ENCODE peak calls at places on chromosomes 4 and X, in six cellular contexts. G is Caco-2, S is Peyer's patch, E is transverse colon, Q is AG04450, Y is GM23338. D is an unnamed sample.
A peak's percentile ranks its signal among the peaks of the same experiment; 100 is the strongest.

GRCh38 chr4:108787106-108787505 is 24.3 kb upstream of the ETNPPL start:
- DNase-seq in G (no peak), S (no peak), E (no peak), Q (no peak), Y (no peak), D (no peak)

GRCh38 chr4:82268050-82268825 is 105.6 kb downstream of the HNRNPD start:
- DNase-seq in G (peak; percentile 50), S (peak; percentile 34), E (peak; percentile 49), Q (peak; percentile 13), Y (peak; percentile 87), D (peak; percentile 46)

GRCh38 chrX:68693481-68694410 is 46.3 kb downstream of the STARD8 start:
- DNase-seq in G (no peak), S (peak; percentile 25), E (peak; percentile 69), Q (no peak), Y (peak; percentile 85), D (no peak)

GRCh38 chr4:88971536-88971935 is 85.4 kb downstream of the FAM13A start:
- DNase-seq in G (no peak), S (no peak), E (no peak), Q (no peak), Y (no peak), D (no peak)

GRCh38 chr4:104732766-104733165 is 238.1 kb upstream of the CXXC4 start:
- DNase-seq in G (no peak), S (no peak), E (no peak), Q (no peak), Y (no peak), D (no peak)

GRCh38 chr4:21768349-21769310 is 179.9 kb downstream of the KCNIP4 start:
- DNase-seq in G (peak; percentile 34), S (no peak), E (no peak), Q (no peak), Y (peak; percentile 79), D (peak; percentile 4)

GRCh38 chrX:26958261-26958660 is 504.9 kb downstream of the PPP4R3C start:
- DNase-seq in G (no peak), S (no peak), E (no peak), Q (no peak), Y (no peak), D (no peak)

GRCh38 chr4:8760561-8760960 is 111.1 kb downstream of the HMX1 start:
- DNase-seq in G (no peak), S (no peak), E (no peak), Q (no peak), Y (no peak), D (no peak)

GRCh38 chrX:66049056-66049455 is 9.2 kb upstream of the VSIG4 start:
- DNase-seq in G (no peak), S (no peak), E (no peak), Q (no peak), Y (no peak), D (no peak)

GRCh38 chr4:82422616-82423015 is 7.6 kb downstream of the HNRNPDL start:
- DNase-seq in G (no peak), S (no peak), E (no peak), Q (no peak), Y (no peak), D (no peak)

GRCh38 chrX:20361890-20362262 is 95.2 kb upstream of the RPS6KA3 start:
- DNase-seq in G (peak; percentile 55), S (no peak), E (no peak), Q (no peak), Y (no peak), D (no peak)

GRCh38 chr4:106914223-106914622 is 121.9 kb downstream of the DKK2 start:
- DNase-seq in G (no peak), S (no peak), E (no peak), Q (no peak), Y (no peak), D (no peak)

GRCh38 chr4:163263601-163264000 is 68.8 kb downstream of the NPY1R start:
- DNase-seq in G (no peak), S (no peak), E (no peak), Q (no peak), Y (peak; percentile 20), D (no peak)

GRCh38 chr4:175776217-175776616 is 35.8 kb downstream of the GPM6A start:
- DNase-seq in G (no peak), S (no peak), E (no peak), Q (no peak), Y (peak; percentile 71), D (no peak)

GRCh38 chrX:130091976-130092522 is 18.2 kb downstream of the ELF4 start:
- DNase-seq in G (no peak), S (peak; percentile 90), E (peak; percentile 83), Q (no peak), Y (peak; percentile 30), D (peak; percentile 46)

GRCh38 chrX:68936608-68937007 is 107.8 kb downstream of the EFNB1 start:
- DNase-seq in G (no peak), S (no peak), E (peak; percentile 6), Q (peak; percentile 51), Y (no peak), D (no peak)

GRCh38 chr4:74623041-74623440 is 171.3 kb downstream of the BTC start:
- DNase-seq in G (peak; percentile 65), S (no peak), E (peak; percentile 16), Q (no peak), Y (peak; percentile 69), D (peak; percentile 47)

GRCh38 chr4:89226665-89227572 is 80.7 kb downstream of the GPRIN3 start:
- DNase-seq in G (peak; percentile 78), S (peak; percentile 63), E (peak; percentile 89), Q (peak; percentile 29), Y (peak; percentile 95), D (peak; percentile 56)

GRCh38 chrX:51332188-51332942 is at the start of gene NUDT10:
- DNase-seq in G (peak; percentile 3), S (peak; percentile 18), E (peak; percentile 29), Q (no peak), Y (peak; percentile 81), D (peak; percentile 13)

DNA sequence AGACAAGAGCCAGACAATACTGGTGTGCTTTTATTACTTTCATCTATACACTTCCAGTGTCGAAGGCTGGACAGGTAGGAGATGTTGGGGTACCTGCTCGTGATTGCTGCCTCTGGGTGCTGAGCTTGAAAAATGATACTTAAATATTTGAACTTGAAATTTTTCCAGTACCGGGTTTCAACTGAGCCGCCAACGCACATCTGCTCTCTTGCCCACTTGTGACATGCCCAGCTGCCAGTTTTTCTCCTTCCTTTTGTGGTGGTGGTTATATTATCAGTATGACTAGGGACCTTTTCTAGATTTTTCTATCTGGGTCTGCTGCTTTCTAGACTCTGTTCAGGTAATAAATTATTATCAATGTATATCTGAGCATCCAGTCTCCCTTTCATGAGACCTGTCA is 3.4 kb downstream of the OGT start:
- DNase-seq in G (no peak), S (no peak), E (no peak), Q (no peak), Y (no peak), D (no peak)
- H3K4me3 ChIP-seq in G (no peak overlapping the region), S (peak overlapping the region; percentile 77), E (no peak overlapping the region), Q (peak overlapping the region; percentile 91), Y (peak overlapping the region; percentile 92), D (peak overlapping the region; percentile 96)

DNA sequence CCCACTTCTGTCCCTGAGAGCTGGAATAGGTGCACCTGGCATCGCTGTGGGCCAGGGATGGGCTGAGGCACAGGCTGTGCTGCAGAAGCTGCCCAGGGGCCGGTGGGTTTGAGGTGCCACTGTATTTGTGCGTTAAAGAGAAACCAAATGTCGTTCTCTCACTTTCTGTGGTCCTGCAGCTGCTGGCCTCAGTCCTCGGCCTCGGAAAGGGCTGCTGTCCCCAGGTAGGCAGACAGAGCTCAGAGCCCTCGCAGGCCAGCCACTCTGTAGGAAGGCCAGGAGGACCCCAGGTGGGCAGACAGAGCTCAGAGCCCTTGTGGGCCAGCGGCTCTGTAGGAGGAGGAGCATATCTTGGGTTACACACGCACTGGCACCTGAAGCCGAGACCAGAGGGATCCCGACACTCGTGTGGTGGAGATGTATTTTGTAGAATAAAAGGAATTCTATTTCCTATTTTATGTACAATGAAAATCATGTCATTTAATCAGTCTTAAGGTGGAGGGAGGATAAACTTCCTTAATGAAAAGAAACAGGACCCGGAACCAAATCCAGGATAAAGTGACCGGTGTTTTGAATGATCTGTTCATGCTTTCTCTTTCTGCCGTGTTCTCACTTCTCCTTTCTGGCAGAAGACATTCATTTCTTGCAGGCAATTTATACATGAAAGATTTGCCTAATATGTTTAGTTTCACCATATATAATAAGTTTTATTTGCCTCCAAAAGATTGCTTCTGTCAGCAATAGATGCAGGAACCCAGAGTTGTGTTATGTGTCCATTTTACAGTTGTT is 54.4 kb upstream of the HGFAC start:
- DNase-seq in G (no peak), S (no peak), E (no peak), Q (no peak), Y (no peak), D (no peak)
- H3K4me3 ChIP-seq in G (no peak overlapping the region), S (peak overlapping the region; percentile 27), E (no peak overlapping the region), Q (no peak overlapping the region), Y (no peak overlapping the region), D (no peak overlapping the region)

GRCh38 chrX:48068096-48068887 is 3.1 kb downstream of the ZNF630 start:
- DNase-seq in G (no peak), S (no peak), E (no peak), Q (no peak), Y (no peak), D (no peak)

GRCh38 chrX:48076343-48076742 is 4.9 kb upstream of the ZNF630 start:
- DNase-seq in G (no peak), S (no peak), E (no peak), Q (no peak), Y (no peak), D (no peak)

GRCh38 chrX:48071064-48071985 is at the start of gene ZNF630:
- DNase-seq in G (peak; percentile 79), S (peak; percentile 79), E (peak; percentile 85), Q (no peak), Y (peak; percentile 82), D (peak; percentile 13)

GRCh38 chrX:48071986-48072605 is 656 bp upstream of the ZNF630 start:
- DNase-seq in G (no peak), S (no peak), E (no peak), Q (no peak), Y (no peak), D (no peak)
- H3K4me3 ChIP-seq in G (no peak overlapping the region), S (peak overlapping the region; percentile 78), E (no peak overlapping the region), Q (no peak overlapping the region), Y (peak overlapping the region; percentile 81), D (peak overlapping the region; percentile 79)

GRCh38 chrX:103378990-103379389 is 2.7 kb downstream of the BEX3 start:
- DNase-seq in G (no peak), S (no peak), E (no peak), Q (no peak), Y (no peak), D (no peak)
- H3K4me3 ChIP-seq in G (no peak overlapping the region), S (no peak overlapping the region), E (no peak overlapping the region), Q (no peak overlapping the region), Y (no peak overlapping the region), D (no peak overlapping the region)

DNA sequence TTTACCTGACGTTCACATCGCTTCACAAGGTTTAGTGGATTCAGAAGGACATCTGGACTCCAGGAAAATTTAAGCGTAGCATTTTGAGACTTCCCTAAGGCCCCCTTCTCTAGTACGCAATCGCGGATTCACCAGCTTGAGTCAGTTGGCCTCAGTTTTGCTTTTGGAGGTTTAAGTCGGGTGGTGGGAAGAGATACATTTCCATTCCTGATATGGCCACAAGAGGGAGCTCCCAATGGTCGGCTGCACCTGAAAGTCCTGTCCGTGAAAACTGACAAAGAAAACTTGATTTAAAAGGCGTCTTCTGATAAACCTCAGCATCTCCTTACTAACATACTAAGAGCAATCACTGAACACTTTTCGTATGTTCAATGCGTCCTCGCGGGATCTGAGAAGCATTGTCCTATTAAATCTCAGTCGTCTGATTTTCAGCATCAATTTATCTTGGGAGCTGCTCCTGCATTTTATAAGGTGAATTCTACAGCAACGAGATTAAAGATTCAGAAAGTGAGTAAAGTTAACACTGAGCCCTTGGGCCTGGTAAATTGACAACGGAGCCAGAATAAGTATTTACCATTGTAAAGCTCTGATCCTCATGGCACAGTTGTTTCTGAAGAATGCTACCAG is 50.6 kb downstream of the LGI2 start:
- DNase-seq in G (peak; percentile 70), S (peak; percentile 22), E (peak; percentile 54), Q (peak; percentile 29), Y (peak; percentile 82), D (peak; percentile 51)
- H3K4me3 ChIP-seq in G (no peak overlapping the region), S (peak overlapping the region; percentile 27), E (no peak overlapping the region), Q (no peak overlapping the region), Y (no peak overlapping the region), D (no peak overlapping the region)